ENCODE peak calls at places on chromosome 21, in four cellular contexts. Z is HCT116, A is GM12878, O is HepG2. S is an unnamed sample.

GRCh38 chr21:17491716-17492414 is 21.0 kb upstream of the CXADR start:
- DNase-seq in Z (peak), A (no peak), O (no peak), S (no peak)

GRCh38 chr21:31335957-31336738 is 7.9 kb downstream of the TIAM1 start:
- DNase-seq in Z (no peak), A (no peak), O (no peak), S (no peak)

GRCh38 chr21:15221799-15222386 is 157.1 kb upstream of the NRIP1 start:
- DNase-seq in Z (peak), A (no peak), O (peak), S (no peak)

GRCh38 chr21:25589905-25590304 is 17.4 kb downstream of the MRPL39 start:
- DNase-seq in Z (no peak), A (no peak), O (no peak), S (no peak)

GRCh38 chr21:14119038-14119437 is 91.7 kb downstream of the LIPI start:
- DNase-seq in Z (no peak), A (no peak), O (no peak), S (peak)

GRCh38 chr21:15279484-15279883 is 214.7 kb upstream of the NRIP1 start:
- DNase-seq in Z (no peak), A (no peak), O (no peak), S (no peak)

GRCh38 chr21:43311303-43311817 is 115.6 kb downstream of the SIK1 start:
- DNase-seq in Z (no peak), A (no peak), O (peak), S (no peak)

GRCh38 chr21:36909901-36910561 is 56.4 kb downstream of the HLCS start:
- DNase-seq in Z (peak), A (no peak), O (peak), S (no peak)

GRCh38 chr21:28805885-28806284 is 186.8 kb downstream of the LTN1 start:
- DNase-seq in Z (no peak), A (no peak), O (no peak), S (no peak)

GRCh38 chr21:46082638-46083270 is 15.2 kb upstream of the COL6A2 start:
- DNase-seq in Z (no peak), A (no peak), O (no peak), S (no peak)

GRCh38 chr21:45552696-45553391 is 10.6 kb upstream of the SLC19A1 start:
- DNase-seq in Z (no peak), A (no peak), O (no peak), S (no peak)

GRCh38 chr21:46477765-46478164 is 19.1 kb downstream of the DIP2A start:
- DNase-seq in Z (no peak), A (no peak), O (no peak), S (no peak)

GRCh38 chr21:22961248-22961647 is 1963.0 kb downstream of the NCAM2 start:
- DNase-seq in Z (no peak), A (no peak), O (no peak), S (no peak)

GRCh38 chr21:43191521-43191920 is 22.7 kb downstream of the CRYAA start:
- DNase-seq in Z (no peak), A (no peak), O (no peak), S (no peak)

GRCh38 chr21:31186916-31187315 is 148.6 kb upstream of the KRTAP19-8 start:
- DNase-seq in Z (no peak), A (no peak), O (no peak), S (no peak)

GRCh38 chr21:37503848-37504467 is 137.4 kb downstream of the DYRK1A start:
- DNase-seq in Z (no peak), A (no peak), O (peak), S (no peak)

GRCh38 chr21:18529253-18529652 is 125.7 kb upstream of the TMPRSS15 start:
- DNase-seq in Z (no peak), A (no peak), O (no peak), S (no peak)

GRCh38 chr21:24445517-24445916 is 1161.8 kb downstream of the MRPL39 start:
- DNase-seq in Z (no peak), A (no peak), O (no peak), S (no peak)

GRCh38 chr21:39730418-39731107 is 14.4 kb upstream of the IGSF5 start:
- DNase-seq in Z (no peak), A (no peak), O (no peak), S (no peak)

GRCh38 chr21:45982256-45982757 is 737 bp downstream of the COL6A1 start:
- DNase-seq in Z (no peak), A (no peak), O (no peak), S (no peak)

GRCh38 chr21:40587786-40588353 is 259.1 kb downstream of the DSCAM start:
- DNase-seq in Z (no peak), A (no peak), O (no peak), S (no peak)

GRCh38 chr21:32329776-32330175 is 31.1 kb downstream of the MRAP start:
- DNase-seq in Z (no peak), A (no peak), O (peak), S (no peak)

GRCh38 chr21:31218830-31219608 is 125.0 kb downstream of the TIAM1 start:
- DNase-seq in Z (peak), A (no peak), O (no peak), S (no peak)

GRCh38 chr21:14215971-14216621 is at the start of gene RBM11:
- DNase-seq in Z (no peak), A (no peak), O (peak), S (peak)

GRCh38 chr21:36854391-36854790 is 112.1 kb downstream of the HLCS start:
- DNase-seq in Z (no peak), A (no peak), O (peak), S (peak)

DNA sequence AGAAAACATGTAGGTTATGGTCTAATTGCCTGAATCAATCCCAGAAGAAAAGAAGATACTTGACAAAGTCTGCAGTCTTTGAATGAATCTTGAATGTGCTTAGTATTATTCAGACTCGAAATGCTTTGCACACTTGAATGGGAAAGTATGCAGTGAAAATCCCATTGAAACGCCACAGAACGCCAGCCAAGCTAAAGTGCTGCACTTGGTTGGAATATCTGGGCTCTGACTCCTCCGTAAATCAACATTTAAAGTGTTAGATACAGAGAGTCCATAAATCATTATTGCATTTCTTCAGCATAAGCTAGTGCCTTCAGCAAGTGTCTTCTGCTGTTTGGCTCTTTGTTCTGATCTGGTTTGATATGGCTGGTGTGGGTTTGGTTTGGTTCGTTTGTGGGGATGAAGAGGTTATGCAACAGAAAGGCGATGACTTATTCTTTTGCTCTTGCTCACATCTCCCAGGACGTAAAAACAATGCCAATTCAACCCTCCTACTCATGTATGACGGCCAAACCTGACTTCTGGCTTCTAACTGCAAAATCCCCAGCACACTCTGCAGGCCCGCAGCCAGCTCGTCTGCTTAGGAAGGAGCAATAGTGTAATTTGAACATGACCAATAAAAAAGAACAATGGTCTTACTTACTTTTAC is 121.7 kb upstream of the ERG start:
- DNase-seq in Z (no peak), A (no peak), O (no peak), S (no peak)
- TF ChIP-seq CEBPB in Z (no peak), A (no peak), O (no peak), S (no peak)

DNA sequence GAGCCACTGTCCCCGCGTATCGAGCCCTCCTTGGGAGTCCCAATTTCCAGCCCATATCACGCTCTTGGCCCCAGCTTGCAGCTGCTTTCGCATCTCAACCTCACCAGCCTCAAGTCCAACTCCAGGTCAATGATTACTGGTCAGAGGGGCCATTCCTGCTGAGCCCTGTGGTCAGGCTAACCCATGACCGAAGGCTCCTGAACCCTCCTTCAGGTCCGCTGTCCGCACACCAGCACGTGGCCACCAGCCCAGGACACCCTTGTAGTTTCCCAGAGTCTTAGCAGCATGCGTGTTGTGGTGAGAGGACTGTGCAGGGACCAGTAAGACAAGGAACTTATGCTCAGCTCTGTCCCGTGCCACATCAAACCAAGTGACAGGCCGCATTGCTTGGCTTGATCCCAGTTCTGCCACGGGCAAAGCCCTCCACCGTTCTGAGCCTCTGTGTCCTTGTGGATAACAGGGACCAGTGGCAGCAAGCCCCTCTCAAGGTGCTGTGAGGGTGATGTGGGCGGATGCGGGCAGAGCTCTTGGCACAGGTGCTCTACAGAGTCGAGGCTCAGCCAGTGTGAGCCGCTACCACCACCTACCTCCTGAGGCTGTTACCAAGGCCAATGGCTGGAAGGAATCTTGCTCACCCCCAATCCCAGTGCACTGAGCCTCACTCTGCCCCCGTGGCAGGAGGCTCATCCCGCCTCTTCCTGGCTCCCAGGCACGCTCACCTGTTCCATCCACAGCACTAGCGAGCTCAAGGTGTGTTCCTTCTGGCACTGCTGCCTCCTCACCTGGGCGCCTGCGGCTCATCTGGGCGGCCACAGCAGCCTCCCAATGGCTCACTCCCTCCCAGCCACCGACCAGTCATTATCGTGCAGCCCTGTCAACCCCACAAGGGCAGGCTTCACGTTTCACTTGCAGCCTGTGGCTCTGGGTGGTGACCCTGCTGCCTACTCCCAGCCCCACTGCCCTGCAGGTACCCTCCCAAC is 20.4 kb downstream of the KRTAP10-1 start:
- DNase-seq in Z (no peak), A (no peak), O (no peak), S (no peak)
- TF ChIP-seq ZBTB33 in Z (no peak), A (no peak), O (no peak), S (no peak)

DNA sequence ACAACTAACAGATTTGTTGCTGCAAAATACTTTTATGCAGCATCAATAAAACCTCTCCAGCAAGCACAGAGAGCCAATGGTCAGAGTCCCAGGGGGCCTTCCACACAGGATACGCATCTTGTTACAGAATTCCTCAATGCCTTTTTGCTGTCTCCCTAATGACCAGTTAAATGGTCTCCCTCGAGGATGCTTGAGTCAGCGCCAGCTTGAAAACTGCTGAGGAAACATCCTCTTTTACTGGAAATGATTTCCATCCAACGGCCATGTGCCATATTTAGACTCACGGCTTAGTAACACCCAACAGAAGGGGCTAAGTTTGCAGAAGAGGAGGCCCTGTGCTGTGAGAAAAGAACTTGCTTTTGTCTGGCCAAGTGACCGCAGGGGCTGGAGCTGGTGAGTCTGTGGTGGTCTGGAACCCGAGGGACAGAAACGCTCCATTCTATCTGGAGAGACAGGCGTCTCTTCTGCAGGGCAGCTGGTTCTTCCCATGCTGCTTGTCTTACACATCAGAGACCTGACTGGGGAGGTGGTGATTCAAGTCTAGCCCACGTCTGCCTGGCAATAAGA is 496.4 kb downstream of the SETD4 start:
- DNase-seq in Z (no peak), A (no peak), O (no peak), S (no peak)
- TF ChIP-seq CEBPB in Z (no peak), A (no peak), O (no peak), S (no peak)

GRCh38 chr21:29849735-29850176 is 90.0 kb downstream of the GRIK1 start:
- DNase-seq in Z (no peak), A (peak), O (peak), S (peak)
- TF ChIP-seq ZBTB33 in Z (no peak), A (no peak), O (no peak), S (no peak)

DNA sequence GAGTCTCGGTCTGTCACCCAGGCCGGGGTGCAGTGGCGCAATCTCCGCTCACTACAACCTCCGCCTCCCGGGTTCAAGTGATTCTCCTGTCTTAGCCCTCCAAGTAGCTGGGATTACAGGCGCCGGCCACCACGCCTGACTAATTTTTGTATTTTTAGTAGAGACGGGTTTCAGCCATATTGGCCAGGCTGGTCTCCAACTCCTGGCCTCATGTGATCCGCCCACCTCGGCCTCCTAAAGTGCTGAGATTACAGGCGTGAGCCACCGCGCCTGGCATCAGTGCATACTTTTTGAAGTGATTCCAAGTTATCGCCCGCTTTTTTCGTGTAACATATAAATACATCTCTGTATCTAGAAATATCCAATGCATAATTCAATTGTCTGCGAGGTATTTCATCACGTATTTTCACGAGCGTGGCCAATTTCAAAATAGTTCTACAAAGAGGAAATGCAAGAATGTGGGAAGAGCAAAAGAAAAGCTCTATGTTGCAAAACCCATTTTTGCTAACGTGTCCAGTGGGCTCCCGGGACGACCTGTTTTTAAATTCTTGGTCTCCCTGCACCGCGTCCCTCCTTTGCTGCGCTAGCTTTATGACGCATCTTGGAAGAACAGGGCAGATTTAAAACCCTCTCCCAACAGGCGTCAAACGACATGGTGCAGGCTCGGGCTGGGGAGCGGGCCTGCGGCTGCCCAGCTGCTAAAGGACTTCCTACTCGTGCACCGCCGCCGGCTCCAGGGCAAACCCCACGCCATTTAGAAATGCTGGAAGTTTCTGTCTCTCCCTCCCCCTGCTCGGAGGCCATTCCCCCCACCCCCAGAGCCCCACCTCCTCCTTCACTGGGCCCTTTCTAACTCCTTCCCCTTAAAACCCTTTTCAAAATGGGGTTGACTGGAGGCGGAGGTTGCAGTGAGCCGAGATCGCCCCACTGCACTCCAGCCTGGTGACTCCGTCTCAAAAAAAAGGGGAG is 918 bp upstream of the IFNGR2 start:
- DNase-seq in Z (no peak), A (no peak), O (no peak), S (peak)
- TF ChIP-seq CEBPB in Z (no peak), A (no peak), O (no peak), S (peak)

DNA sequence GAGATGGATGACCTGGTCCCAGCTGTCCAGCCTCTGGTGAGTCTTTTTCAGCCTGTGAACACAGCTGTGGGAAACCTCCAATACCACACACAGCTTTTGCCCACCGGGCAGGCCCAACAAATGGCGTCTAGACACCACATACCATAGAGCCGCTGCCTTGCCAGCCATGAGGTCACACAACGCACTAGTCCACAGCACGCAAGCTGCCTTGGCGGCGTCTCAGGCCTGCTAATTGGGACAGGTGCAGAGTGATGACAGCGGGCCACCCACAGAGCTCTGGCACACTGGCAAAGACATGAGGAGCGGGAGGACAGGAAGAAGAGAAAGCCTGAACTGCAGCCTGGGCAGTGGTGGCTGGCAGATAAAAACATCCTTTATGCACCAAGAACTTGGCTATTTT is 125.5 kb downstream of the ADAMTS1 start:
- DNase-seq in Z (no peak), A (no peak), O (no peak), S (no peak)
- TF ChIP-seq ZBTB33 in Z (no peak), A (no peak), O (no peak), S (no peak)